ENCODE peak calls at places on chromosomes 3 and 15, in six cellular contexts. P, H, K, E, M and X are unnamed samples.

GRCh38 chr15:93029613-93030429 is 59.2 kb downstream of the RGMA start:
- DNase-seq in P (no peak), H (no peak), K (no peak), E (no peak), M (no peak), X (no peak)

GRCh38 chr15:72312605-72313447 is 7.1 kb downstream of the CELF6 start:
- DNase-seq in P (peak), H (peak), K (no peak), E (peak), M (peak), X (peak)

GRCh38 chr15:59998256-59999063 is 5.7 kb upstream of the FOXB1 start:
- DNase-seq in P (peak), H (no peak), K (no peak), E (no peak), M (no peak), X (no peak)

GRCh38 chr3:173938159-173938558 is 540.6 kb downstream of the NLGN1 start:
- DNase-seq in P (no peak), H (no peak), K (no peak), E (no peak), M (peak), X (no peak)

GRCh38 chr3:156304406-156304805 is 184.0 kb downstream of the KCNAB1 start:
- DNase-seq in P (no peak), H (no peak), K (no peak), E (no peak), M (peak), X (no peak)

GRCh38 chr3:159480046-159480445 is 508.6 kb upstream of the IL12A start:
- DNase-seq in P (no peak), H (no peak), K (no peak), E (no peak), M (no peak), X (no peak)

GRCh38 chr15:99956022-99956775 is 223.0 kb upstream of the LYSMD4 start:
- DNase-seq in P (no peak), H (peak), K (no peak), E (no peak), M (no peak), X (no peak)

GRCh38 chr3:103127116-103127630 is 692.4 kb downstream of the ZPLD1 start:
- DNase-seq in P (no peak), H (no peak), K (no peak), E (no peak), M (no peak), X (no peak)

GRCh38 chr15:65254237-65254820 is 32.4 kb downstream of the PARP16 start:
- DNase-seq in P (peak), H (no peak), K (no peak), E (no peak), M (no peak), X (no peak)

GRCh38 chr3:111989061-111989678 is 9.6 kb upstream of the TAGLN3 start:
- DNase-seq in P (no peak), H (no peak), K (no peak), E (no peak), M (peak), X (no peak)

GRCh38 chr3:190517696-190518095 is 3.8 kb downstream of the IL1RAP start:
- DNase-seq in P (no peak), H (no peak), K (no peak), E (no peak), M (peak), X (no peak)

GRCh38 chr15:66959066-66959465 is 106.3 kb upstream of the SMAD3 start:
- DNase-seq in P (no peak), H (no peak), K (no peak), E (no peak), M (no peak), X (no peak)

GRCh38 chr15:41695750-41696436 is 35.7 kb downstream of the MGA start:
- DNase-seq in P (no peak), H (no peak), K (no peak), E (peak), M (no peak), X (no peak)

GRCh38 chr15:43932907-43933306 is 106.1 kb downstream of the WDR76 start:
- DNase-seq in P (no peak), H (no peak), K (no peak), E (no peak), M (no peak), X (no peak)